ENCODE peak calls at places on chromosomes 12 and 14, in six cellular contexts. W is NCI-H146; B is HEK293T; S is neural progenitor cell; M is stimulated activated CD8-positive, alpha-beta memory T cell treated with anti-CD3 and anti-CD28 coated beads, Interleukin-15, amount 100 ng/mL, for 4 hours; X is CD4-positive, alpha-beta T cell. K is an unnamed sample.

GRCh38 chr14:90276627-90277367 is 20.4 kb downstream of the PSMC1 start:
- DNase-seq in X (no peak), B (no peak), M (no peak), W (no peak), S (peak; percentile 10), K (no peak)

GRCh38 chr12:96422192-96422591 is 22.0 kb upstream of the CDK17 start:
- DNase-seq in S (no peak), W (no peak), B (no peak), X (no peak), M (no peak), K (no peak)

GRCh38 chr12:116916714-116917114 is 6.0 kb downstream of the FBXW8 start:
- DNase-seq in B (no peak), M (peak; percentile 17), W (peak; percentile 9), X (peak; percentile 36), S (no peak), K (no peak)

GRCh38 chr12:3885179-3886094 is 12.2 kb upstream of the PARP11 start:
- DNase-seq in M (no peak), B (peak; percentile 19), S (peak; percentile 70), X (peak; percentile 27), W (peak; percentile 24), K (peak; percentile 20)

GRCh38 chr14:61281186-61281676 is at the start of gene TMEM30B:
- DNase-seq in M (peak; percentile 16), B (no peak), X (peak; percentile 27), S (no peak), W (peak; percentile 96), K (peak; percentile 78)

GRCh38 chr14:38837333-38838048 is 265.5 kb downstream of the SEC23A start:
- DNase-seq in M (no peak), X (no peak), W (no peak), B (no peak), S (no peak), K (no peak)

GRCh38 chr12:68374315-68374982 is 42.3 kb upstream of the MDM1 start:
- DNase-seq in X (peak; percentile 37), W (no peak), B (no peak), S (no peak), M (no peak), K (no peak)

GRCh38 chr14:75980856-75981255 is 939 bp downstream of the TGFB3 start:
- DNase-seq in X (no peak), W (no peak), M (no peak), B (no peak), S (no peak), K (no peak)

GRCh38 chr14:77077040-77077439 is 21.0 kb upstream of the CIPC start:
- DNase-seq in S (no peak), X (no peak), W (no peak), M (no peak), B (no peak), K (no peak)

GRCh38 chr12:97923546-97923945 is 460.9 kb downstream of the RMST start:
- DNase-seq in B (no peak), S (no peak), X (no peak), M (no peak), W (no peak), K (no peak)

GRCh38 chr12:54160807-54161480 is 27.8 kb downstream of the SMUG1 start:
- DNase-seq in B (no peak), S (no peak), M (no peak), X (no peak), W (no peak), K (peak; percentile 78)

GRCh38 chr14:20388159-20388558 is 25.1 kb downstream of the TEP1 start:
- DNase-seq in B (no peak), M (no peak), W (no peak), X (no peak), S (peak; percentile 41), K (no peak)